ENCODE peak calls at places on chromosomes 7 and 10, in four cellular contexts. S is activated T-cell treated with anti-CD3 and anti-CD28 coated beads, Interleukin-2, amount 50 U/mL, for 72 hours; L is stomach; V is stimulated activated CD8-positive, alpha-beta memory T cell treated with anti-CD3 and anti-CD28 coated beads, Interleukin-15, amount 100 ng/mL, for 1 hour. U is an unnamed sample.

GRCh38 chr10:101744267-101744666 is 31.6 kb downstream of the FGF8 start:
- DNase-seq in S (no peak), L (no peak), V (no peak), U (no peak)

GRCh38 chr7:33590902-33591301 is 314.4 kb upstream of the BMPER start:
- DNase-seq in S (no peak), L (no peak), V (no peak), U (no peak)

GRCh38 chr10:100370976-100371706 is 24.1 kb downstream of the SCD start:
- DNase-seq in S (peak), L (peak), V (peak), U (peak)

GRCh38 chr7:19834566-19834965 is 61.1 kb upstream of the TMEM196 start:
- DNase-seq in S (no peak), L (no peak), V (no peak), U (no peak)

GRCh38 chr7:77786741-77787140 is 11.5 kb downstream of the TMEM60 start:
- DNase-seq in S (no peak), L (no peak), V (no peak), U (no peak)

GRCh38 chr7:1101580-1102431 is 13.9 kb downstream of the GPER1 start:
- DNase-seq in S (no peak), L (peak), V (no peak), U (no peak)

GRCh38 chr7:38796636-38797501 is 112.1 kb downstream of the VPS41 start:
- DNase-seq in S (peak), L (peak), V (peak), U (peak)

GRCh38 chr10:103204353-103205255 is 11.5 kb upstream of the NT5C2 start:
- DNase-seq in S (no peak), L (no peak), V (no peak), U (no peak)

GRCh38 chr7:10773430-10773829 is 200.2 kb upstream of the PHF14 start:
- DNase-seq in S (no peak), L (no peak), V (no peak), U (no peak)

GRCh38 chr10:22022257-22023051 is 18.9 kb upstream of the DNAJC1 start:
- DNase-seq in S (peak), L (no peak), V (peak), U (peak)

GRCh38 chr10:96268341-96268909 is 2.9 kb downstream of the BLNK start:
- DNase-seq in S (no peak), L (no peak), V (no peak), U (no peak)

GRCh38 chr7:138194567-138194966 is 118.3 kb downstream of the AKR1D1 start:
- DNase-seq in S (no peak), L (no peak), V (no peak), U (no peak)

GRCh38 chr10:122044713-122045112 is 55.8 kb downstream of the TACC2 start:
- DNase-seq in S (no peak), L (no peak), V (no peak), U (no peak)

GRCh38 chr10:71629131-71629530 is 90.4 kb downstream of the C10orf105 start:
- DNase-seq in S (no peak), L (no peak), V (no peak), U (no peak)

GRCh38 chr10:87635498-87636312 is 24.0 kb upstream of the PAPSS2 start:
- DNase-seq in S (peak), L (no peak), V (no peak), U (peak)

GRCh38 chr7:128021361-128021760 is 9.9 kb downstream of the LRRC4 start:
- DNase-seq in S (no peak), L (no peak), V (no peak), U (no peak)